ENCODE peak calls at places on chromosomes 12 and 14, in four cellular contexts. B is AG04450; K is ovary; U is CD4-positive, alpha-beta T cell. R is an unnamed sample.

GRCh38 chr12:122128481-122128880 is 45.5 kb downstream of the IL31 start:
- DNase-seq in K (no peak), U (no peak), B (no peak), R (no peak)

GRCh38 chr14:69941768-69942742 is 62.8 kb downstream of the SMOC1 start:
- DNase-seq in U (no peak), B (no peak), K (no peak), R (no peak)

GRCh38 chr14:100147181-100147631 is 12.2 kb downstream of the DEGS2 start:
- DNase-seq in U (peak), K (no peak), B (no peak), R (peak)

GRCh38 chr12:65533177-65533883 is 254.8 kb downstream of the MSRB3 start:
- DNase-seq in U (no peak), K (no peak), B (no peak), R (no peak)

GRCh38 chr12:87802721-87803011 is 226.5 kb downstream of the C12orf50 start:
- DNase-seq in K (no peak), B (no peak), U (no peak), R (no peak)

GRCh38 chr12:92987846-92988621 is 58.9 kb upstream of the EEA1 start:
- DNase-seq in B (no peak), U (no peak), K (peak), R (peak)

GRCh38 chr12:88035907-88036289 is 6.7 kb upstream of the C12orf50 start:
- DNase-seq in B (no peak), K (no peak), U (no peak), R (no peak)

GRCh38 chr12:117590999-117591398 is 229.6 kb upstream of the NOS1 start:
- DNase-seq in U (no peak), B (no peak), K (no peak), R (no peak)

GRCh38 chr14:36818794-36819384 is 157.2 kb downstream of the PAX9 start:
- DNase-seq in K (no peak), B (no peak), U (no peak), R (no peak)

GRCh38 chr12:105574056-105574715 is 243.7 kb downstream of the C12orf75 start:
- DNase-seq in B (no peak), U (no peak), K (no peak), R (no peak)

GRCh38 chr14:60106341-60106740 is 14.6 kb downstream of the PCNX4 start:
- DNase-seq in U (no peak), K (no peak), B (no peak), R (no peak)

GRCh38 chr12:49244161-49244560 is 20.7 kb upstream of the TUBA1C start:
- DNase-seq in U (no peak), B (no peak), K (no peak), R (no peak)

GRCh38 chr14:104438166-104438887 is 141.2 kb upstream of the C14orf180 start:
- DNase-seq in U (no peak), B (no peak), K (no peak), R (no peak)

GRCh38 chr12:106527356-106527755 is 55.4 kb upstream of the RFX4 start:
- DNase-seq in B (no peak), U (no peak), K (no peak), R (no peak)

GRCh38 chr12:94722664-94723063 is 72.3 kb upstream of the TMCC3 start:
- DNase-seq in U (no peak), K (no peak), B (no peak), R (no peak)

GRCh38 chr12:102543494-102543893 is 63.1 kb upstream of the IGF1 start:
- DNase-seq in B (no peak), U (no peak), K (no peak), R (no peak)

GRCh38 chr12:75476076-75476475 is 4.5 kb upstream of the GLIPR1 start:
- DNase-seq in U (no peak), B (no peak), K (no peak), R (no peak)

GRCh38 chr12:9273276-9273675 is 65.1 kb upstream of the PZP start:
- DNase-seq in U (no peak), B (no peak), K (no peak), R (no peak)

GRCh38 chr14:69475194-69475818 is 9.2 kb upstream of the PLEKHD1 start:
- DNase-seq in B (no peak), U (no peak), K (no peak), R (peak)

GRCh38 chr14:69600304-69600891 is 11.0 kb upstream of the SUSD6 start:
- DNase-seq in U (no peak), K (no peak), B (no peak), R (no peak)

GRCh38 chr12:76790564-76791552 is 26.9 kb downstream of the ZDHHC17 start:
- DNase-seq in B (no peak), K (no peak), U (no peak), R (no peak)

R was measured in HL-60.